ENCODE peak calls at places on chromosomes 7 and 10, in ten cellular contexts. K is Peyer's patch, V is choroid plexus epithelial cell, H is body of pancreas, A is suprapubic skin, I is cardiac fibroblast, R is heart right ventricle, O is left lung, D is esophagus squamous epithelium, G is fibroblast of the aortic adventitia. M is an unnamed sample.
A peak's percentile ranks its signal among the peaks of the same experiment; 100 is the strongest.

GRCh38 chr10:80136134-80136571 is 3.6 kb downstream of the PLAC9 start:
- DNase-seq in H (no peak), V (peak; percentile 79), D (no peak), G (peak; percentile 99), O (peak; percentile 79), I (peak; percentile 98), A (peak; percentile 95), R (peak; percentile 93), K (no peak), M (peak; percentile 73)

GRCh38 chr10:35306852-35307251 is 29.5 kb upstream of the CCNY start:
- DNase-seq in A (peak; percentile 74), H (peak; percentile 59), O (no peak), D (no peak), K (peak; percentile 76), R (no peak), V (peak; percentile 22), G (peak; percentile 23), I (peak; percentile 19), M (peak; percentile 64)

GRCh38 chr7:29384277-29384676 is 179.4 kb upstream of the PRR15 start:
- DNase-seq in H (no peak), O (no peak), R (no peak), G (no peak), K (no peak), D (no peak), A (no peak), V (no peak), I (no peak), M (no peak)

GRCh38 chr7:50650057-50650664 is 85.0 kb upstream of the DDC start:
- DNase-seq in D (no peak), H (no peak), R (no peak), V (no peak), K (no peak), A (peak; percentile 45), O (no peak), I (no peak), G (no peak), M (no peak)

GRCh38 chr10:58266003-58266825 is 1.5 kb downstream of the IPMK start:
- DNase-seq in G (peak; percentile 63), D (no peak), O (no peak), H (peak; percentile 49), I (peak; percentile 69), K (no peak), V (peak; percentile 75), A (no peak), R (no peak), M (no peak)

GRCh38 chr10:112265745-112266144 is 17.5 kb upstream of the TECTB start:
- DNase-seq in O (no peak), I (no peak), G (peak; percentile 46), V (peak; percentile 31), R (no peak), D (no peak), K (no peak), A (no peak), H (peak; percentile 16), M (no peak)

GRCh38 chr10:116697816-116698215 is 44.5 kb downstream of the HSPA12A start:
- DNase-seq in A (no peak), R (no peak), I (no peak), G (no peak), D (no peak), H (no peak), O (no peak), K (no peak), V (no peak), M (no peak)

GRCh38 chr7:67484244-67484751 is 487.7 kb downstream of the TYW1 start:
- DNase-seq in H (peak; percentile 72), R (peak; percentile 59), A (no peak), D (no peak), G (peak; percentile 56), O (no peak), I (peak; percentile 75), V (peak; percentile 77), K (no peak), M (no peak)

GRCh38 chr7:158680754-158681153 is 23.9 kb downstream of the NCAPG2 start:
- DNase-seq in A (no peak), G (no peak), K (no peak), I (no peak), R (no peak), V (no peak), D (no peak), O (no peak), H (no peak), M (no peak)

GRCh38 chr10:51386248-51386885 is 312.1 kb downstream of the PRKG1 start:
- DNase-seq in I (no peak), G (peak; percentile 81), K (no peak), V (no peak), A (no peak), H (no peak), D (no peak), R (no peak), O (no peak), M (no peak)

GRCh38 chr7:73920406-73921134 is 59.6 kb downstream of the TMEM270 start:
- DNase-seq in A (peak; percentile 63), H (no peak), I (no peak), G (no peak), K (no peak), R (no peak), D (no peak), V (no peak), O (peak; percentile 53), M (peak; percentile 27)

GRCh38 chr10:131729938-131730660 is 170.7 kb upstream of the PPP2R2D start:
- DNase-seq in I (no peak), G (no peak), V (no peak), R (no peak), K (no peak), O (peak; percentile 55), D (no peak), A (peak; percentile 46), H (no peak), M (no peak)

GRCh38 chr10:60778978-60779668 is 845 bp downstream of the CDK1 start:
- DNase-seq in H (no peak), V (peak; percentile 20), K (no peak), D (no peak), I (no peak), R (no peak), G (peak; percentile 13), A (no peak), O (no peak), M (no peak)

GRCh38 chr10:46541017-46541661 is 15.3 kb downstream of the GPRIN2 start:
- DNase-seq in V (peak; percentile 49), O (peak; percentile 88), K (peak; percentile 77), G (no peak), A (peak; percentile 65), R (no peak), H (peak; percentile 38), I (no peak), D (no peak), M (peak; percentile 76)

GRCh38 chr10:79274279-79275104 is 72.8 kb upstream of the PPIF start:
- DNase-seq in V (no peak), O (peak; percentile 91), G (peak; percentile 59), D (no peak), A (peak; percentile 93), K (no peak), H (peak; percentile 83), I (peak; percentile 53), R (peak; percentile 87), M (peak; percentile 84)

GRCh38 chr10:61480226-61480625 is 27.0 kb upstream of the TMEM26 start:
- DNase-seq in A (no peak), O (no peak), R (no peak), I (no peak), V (no peak), H (no peak), G (no peak), D (no peak), K (no peak), M (no peak)

GRCh38 chr10:101367569-101368453 is 13.8 kb downstream of the BTRC start:
- DNase-seq in R (no peak), V (peak; percentile 80), I (peak; percentile 61), A (no peak), H (no peak), O (no peak), G (peak; percentile 82), K (no peak), D (no peak), M (no peak)

GRCh38 chr10:3887885-3888476 is 103.0 kb upstream of the KLF6 start:
- DNase-seq in G (peak; percentile 85), K (no peak), A (peak; percentile 81), D (no peak), O (no peak), R (peak; percentile 42), I (peak; percentile 92), H (peak; percentile 59), V (peak; percentile 97), M (no peak)

GRCh38 chr10:70494536-70494935 is 16.0 kb downstream of the PALD1 start:
- DNase-seq in R (no peak), H (no peak), G (no peak), K (no peak), I (no peak), V (no peak), D (no peak), A (no peak), O (no peak), M (peak; percentile 61)

GRCh38 chr7:137343483-137343841 is at the start of gene PTN:
- DNase-seq in R (peak; percentile 38), V (peak; percentile 36), I (peak; percentile 48), K (no peak), G (peak; percentile 58), A (no peak), O (peak; percentile 71), H (peak; percentile 5), D (no peak), M (no peak)
- H3K4me3 ChIP-seq in R (peak within 1 kb of the TSS; percentile 32), V (peak within 1 kb of the TSS; percentile 55), I (peak within 1 kb of the TSS; percentile 39), K (peak within 1 kb of the TSS; percentile 10), G (peak within 1 kb of the TSS; percentile 68), A (peak within 1 kb of the TSS; percentile 35), O (peak within 1 kb of the TSS; percentile 22), H (no peak within 1 kb of the TSS), D (peak within 1 kb of the TSS; percentile 35), M (peak within 1 kb of the TSS; percentile 32)

GRCh38 chr10:17787087-17787942 is 21.8 kb upstream of the MRC1 start:
- DNase-seq in O (no peak), H (no peak), K (no peak), A (no peak), V (peak; percentile 98), R (no peak), G (peak; percentile 96), D (no peak), I (peak; percentile 90), M (no peak)
- TF ChIP-seq CTCF in O (no peak), H (no peak), K (no peak), A (no peak), V (no peak), R (no peak), G (no peak), D (no peak), I (no peak), M (no peak)

GRCh38 chr7:101754432-101755159 is 62.8 kb upstream of the CUX1 start:
- DNase-seq in G (peak; percentile 56), H (peak; percentile 14), V (peak; percentile 67), K (no peak), R (peak; percentile 13), A (no peak), D (no peak), I (peak; percentile 65), O (no peak), M (no peak)
- H3K4me3 ChIP-seq in G (peak overlapping the region; percentile 68), H (no peak overlapping the region), V (peak overlapping the region; percentile 59), K (peak overlapping the region; percentile 47), R (peak overlapping the region; percentile 12), A (peak overlapping the region; percentile 42), D (peak overlapping the region; percentile 28), I (peak overlapping the region; percentile 21), O (peak overlapping the region; percentile 35), M (peak overlapping the region; percentile 57)

DNA sequence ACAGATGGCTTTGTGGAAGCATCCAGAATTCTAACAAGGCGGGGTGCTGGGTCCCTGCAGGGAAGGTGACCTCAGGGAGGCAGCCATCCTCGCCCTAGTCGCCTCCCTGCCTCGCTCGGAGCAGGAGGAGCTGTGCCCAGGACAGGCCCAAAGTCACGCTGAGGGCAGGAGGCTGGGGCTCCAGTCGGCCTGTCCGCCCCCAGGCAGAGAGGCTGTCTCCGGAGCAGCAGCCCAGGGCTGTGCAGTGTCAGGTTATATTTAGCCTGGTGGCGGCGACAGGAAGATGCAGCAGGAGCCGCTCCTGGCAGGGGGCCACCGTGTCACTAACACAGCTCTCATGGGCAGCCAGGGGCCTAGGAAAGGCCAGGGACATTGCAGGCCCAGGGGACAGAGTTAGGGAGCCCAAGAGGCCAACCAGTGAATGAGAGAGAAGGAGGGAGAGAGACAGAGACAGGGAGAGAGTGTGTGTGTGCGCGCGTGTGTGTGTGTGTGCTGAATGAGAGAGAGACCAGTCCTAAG is 13.5 kb downstream of the KCNH2 start:
- DNase-seq in H (peak; percentile 51), G (no peak), V (no peak), K (no peak), D (no peak), I (no peak), O (peak; percentile 68), A (no peak), R (peak; percentile 88), M (no peak)
- TF ChIP-seq CTCF in H (no peak), G (no peak), V (no peak), K (no peak), D (no peak), I (no peak), O (no peak), A (no peak), R (peak; percentile 32), M (no peak)